ENCODE peak calls at places on chromosomes 11 and 22, in five cellular contexts. S is HCT116, B is GM12878, A is Panc1, M is H1. P is an unnamed sample.

GRCh38 chr22:39545310-39546063 is 12.9 kb upstream of the RPS19BP1 start:
- DNase-seq in M (no peak), A (no peak), B (no peak), S (no peak), P (no peak)

GRCh38 chr11:113840932-113841664 is 34.3 kb downstream of the USP28 start:
- DNase-seq in M (no peak), B (no peak), S (no peak), A (no peak), P (no peak)

GRCh38 chr11:2591805-2592204 is 108.0 kb downstream of the KCNQ1OT1 start:
- DNase-seq in A (no peak), B (no peak), M (no peak), S (no peak), P (peak)

GRCh38 chr11:131506376-131506775 is 136.0 kb downstream of the NTM start:
- DNase-seq in A (no peak), B (no peak), M (no peak), S (no peak), P (no peak)

GRCh38 chr11:69249641-69250502 is 44.1 kb upstream of the MYEOV start:
- DNase-seq in M (peak), A (no peak), S (no peak), B (no peak), P (no peak)

GRCh38 chr11:6002202-6002699 is 4.5 kb downstream of the OR56A4 start:
- DNase-seq in S (no peak), M (no peak), B (no peak), A (no peak), P (no peak)

GRCh38 chr22:38873469-38874411 is 1.7 kb upstream of the CBX6 start:
- DNase-seq in M (no peak), B (peak), S (no peak), A (no peak), P (no peak)

GRCh38 chr22:35418088-35418487 is 18.1 kb downstream of the MCM5 start:
- DNase-seq in S (no peak), A (no peak), B (no peak), M (no peak), P (no peak)

GRCh38 chr11:33317662-33318061 is 60.5 kb downstream of the HIPK3 start:
- DNase-seq in S (no peak), A (no peak), M (no peak), B (no peak), P (no peak)

GRCh38 chr11:42526366-42526765 is 785.4 kb upstream of the API5 start:
- DNase-seq in A (no peak), M (no peak), B (no peak), S (no peak), P (no peak)

GRCh38 chr22:31106651-31107205 is 640 bp downstream of the SELENOM start:
- DNase-seq in B (no peak), A (no peak), S (no peak), M (no peak), P (no peak)

GRCh38 chr11:111978028-111978771 is 41.1 kb downstream of the DIXDC1 start:
- DNase-seq in M (peak), S (no peak), A (no peak), B (no peak), P (no peak)

GRCh38 chr11:120180571-120181445 is 30.0 kb upstream of the OAF start:
- DNase-seq in M (peak), S (no peak), B (no peak), A (no peak), P (no peak)

GRCh38 chr11:31060880-31061279 is 308.7 kb downstream of the DCDC1 start:
- DNase-seq in M (no peak), A (no peak), S (no peak), B (no peak), P (no peak)

GRCh38 chr11:129766858-129767604 is 48.6 kb upstream of the TMEM45B start:
- DNase-seq in B (no peak), M (peak), S (peak), A (no peak), P (no peak)

GRCh38 chr11:131734871-131735270 is 364.5 kb downstream of the NTM start:
- DNase-seq in S (no peak), B (no peak), A (no peak), M (no peak), P (no peak)

GRCh38 chr22:37953437-37954179 is at the start of the genes C22orf23 and POLR2F:
- DNase-seq in S (peak), M (peak), B (peak), A (peak), P (peak)

GRCh38 chr11:34332524-34332923 is 25.3 kb downstream of the ABTB2 start:
- DNase-seq in M (no peak), A (no peak), B (no peak), S (no peak), P (no peak)

GRCh38 chr22:47126344-47126811 is 363.9 kb downstream of the TBC1D22A start:
- DNase-seq in B (no peak), S (no peak), M (no peak), A (no peak), P (no peak)

GRCh38 chr11:8863838-8864237 is 47.2 kb upstream of the AKIP1 start:
- DNase-seq in A (no peak), M (no peak), B (no peak), S (no peak), P (no peak)

GRCh38 chr22:39388261-39389011 is 11.1 kb upstream of the TAB1 start:
- DNase-seq in S (peak), M (peak), A (no peak), B (no peak), P (peak)

GRCh38 chr11:12161603-12162350 is 51.4 kb downstream of the MICAL2 start:
- DNase-seq in S (no peak), B (no peak), M (no peak), A (no peak), P (no peak)

GRCh38 chr11:12160680-12161079 is 50.3 kb downstream of the MICAL2 start:
- DNase-seq in A (no peak), M (no peak), B (no peak), S (no peak), P (no peak)

GRCh38 chr11:12160231-12160630 is 49.8 kb downstream of the MICAL2 start:
- DNase-seq in S (no peak), M (no peak), A (no peak), B (no peak), P (no peak)

GRCh38 chr11:12162652-12163051 is 52.3 kb downstream of the MICAL2 start:
- DNase-seq in B (no peak), M (no peak), S (no peak), A (no peak), P (no peak)

DNA sequence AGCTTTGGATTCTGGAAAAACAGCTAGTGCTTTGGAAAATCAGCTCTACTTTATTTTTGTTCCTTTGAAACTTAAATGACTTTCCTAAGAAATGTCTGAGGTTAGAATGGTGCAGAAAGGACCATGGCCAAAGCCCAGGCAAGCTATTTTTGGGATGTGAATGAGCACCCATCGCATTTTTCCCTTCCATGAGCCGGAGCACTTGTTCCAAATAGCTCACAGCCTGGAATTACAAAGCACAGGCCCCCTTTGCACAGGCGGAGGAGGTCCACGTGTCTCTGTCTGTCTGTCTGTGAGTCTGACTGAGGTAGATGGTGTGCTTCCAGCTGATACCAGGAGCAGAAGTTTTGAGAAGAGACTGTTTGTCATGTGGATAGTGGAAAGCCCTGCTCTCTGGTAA is 50.7 kb downstream of the MICAL2 start:
- DNase-seq in A (no peak), S (no peak), B (no peak), M (no peak), P (no peak)
- TF ChIP-seq POLR2AphosphoS5 in A (no peak), S (no peak), B (no peak), M (no peak), P (no peak)

DNA sequence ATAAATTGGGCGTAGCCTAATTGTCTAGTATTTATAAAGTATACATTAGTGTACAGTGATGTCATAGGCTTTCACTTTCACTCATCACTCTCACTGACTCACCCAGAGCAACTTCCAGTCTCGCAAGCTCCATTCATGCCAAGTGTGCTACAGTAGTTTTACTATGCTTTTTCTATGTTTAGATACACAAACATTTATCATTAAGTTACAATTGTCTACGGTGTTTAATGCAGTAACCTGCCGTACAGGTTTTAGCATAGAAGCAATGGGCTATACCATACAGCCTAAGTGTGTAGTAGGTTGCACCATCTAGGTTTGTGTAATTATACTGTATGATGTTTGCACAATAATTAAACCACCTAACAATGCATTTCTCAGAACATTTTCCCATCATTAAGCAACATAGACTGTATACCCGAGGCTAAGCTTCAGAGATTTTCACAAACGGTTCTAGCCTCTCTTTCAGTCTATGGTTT is 17.5 kb downstream of the OR9G1 start:
- DNase-seq in S (no peak), M (no peak), A (no peak), B (no peak), P (no peak)
- TF ChIP-seq POLR2AphosphoS5 in S (no peak), M (no peak), A (no peak), B (no peak), P (no peak)

GRCh38 chr11:47333526-47333845 is 19.0 kb downstream of the MYBPC3 start:
- DNase-seq in B (no peak), M (no peak), S (no peak), A (no peak), P (no peak)

GRCh38 chr11:47330002-47330911 is 22.2 kb downstream of the MYBPC3 start:
- DNase-seq in B (no peak), A (no peak), M (no peak), S (no peak), P (peak)

GRCh38 chr11:47332791-47333525 is 19.5 kb downstream of the MYBPC3 start:
- DNase-seq in A (no peak), M (no peak), B (no peak), S (no peak), P (no peak)

GRCh38 chr11:47332303-47332711 is 20.2 kb downstream of the MYBPC3 start:
- DNase-seq in M (no peak), A (no peak), B (no peak), S (no peak), P (no peak)

DNA sequence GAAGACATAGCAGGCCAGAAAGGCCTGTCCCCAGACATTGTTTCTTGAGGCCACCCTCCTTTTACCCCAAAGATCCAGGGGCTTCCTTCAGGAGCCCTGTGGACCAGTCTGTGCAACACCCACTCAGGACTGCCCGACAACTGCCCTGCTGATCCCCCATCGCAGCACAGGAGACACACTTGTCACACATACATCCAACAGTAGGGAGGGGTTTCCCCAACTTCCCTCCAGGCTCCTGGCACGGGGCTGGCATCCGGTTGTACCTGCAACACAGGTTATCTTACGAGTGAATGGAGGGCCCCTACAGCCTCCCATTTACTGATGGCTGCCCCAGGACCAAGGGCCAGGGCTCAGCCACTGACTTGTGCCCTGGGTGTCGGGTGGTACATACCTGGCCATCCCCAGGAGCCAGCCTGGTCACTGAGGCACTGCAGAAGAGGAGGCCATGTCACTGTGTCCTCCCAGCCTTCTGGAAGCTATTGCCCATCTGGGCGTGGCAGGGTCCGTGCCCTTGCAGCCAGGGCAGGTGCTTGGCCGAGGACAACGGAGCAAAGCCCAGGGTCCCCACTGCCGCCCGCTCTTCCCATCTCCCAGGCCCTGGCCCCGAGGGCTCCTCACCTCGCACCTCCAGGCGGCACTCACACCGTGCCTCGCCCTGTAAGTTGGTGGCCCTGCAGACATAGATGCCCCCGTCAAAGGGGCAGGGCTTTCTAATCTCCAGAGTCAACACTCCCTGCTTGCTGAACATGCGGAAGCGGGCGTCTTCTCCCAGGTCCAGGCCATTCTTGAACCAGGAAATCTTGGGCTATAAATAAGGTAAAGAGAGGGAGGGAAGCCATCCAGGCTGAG is 20.8 kb downstream of the MYBPC3 start:
- DNase-seq in S (no peak), A (no peak), B (no peak), M (no peak), P (no peak)
- TF ChIP-seq POLR2AphosphoS5 in S (no peak), A (no peak), B (no peak), M (no peak), P (no peak)

GRCh38 chr22:43152001-43152354 is 619 bp downstream of the TSPO start:
- DNase-seq in B (no peak), A (no peak), M (no peak), S (no peak), P (no peak)

GRCh38 chr22:43151251-43152000 is at the start of gene TSPO:
- DNase-seq in A (no peak), S (no peak), B (no peak), M (no peak), P (no peak)

GRCh38 chr22:43150731-43151206 is 590 bp upstream of the TSPO start:
- DNase-seq in S (no peak), M (no peak), B (no peak), A (no peak), P (no peak)

GRCh38 chr22:43147821-43148220 is 3.5 kb upstream of the TSPO start:
- DNase-seq in B (no peak), A (no peak), M (no peak), S (no peak), P (no peak)

GRCh38 chr22:43148581-43148980 is 2.8 kb upstream of the TSPO start:
- DNase-seq in B (no peak), M (no peak), A (no peak), S (no peak), P (no peak)
- TF ChIP-seq POLR2AphosphoS5 in B (no peak), M (no peak), A (no peak), S (no peak), P (no peak)

GRCh38 chr11:16093889-16094653 is 262.3 kb downstream of the SOX6 start:
- DNase-seq in S (no peak), A (no peak), B (no peak), M (no peak), P (no peak)

GRCh38 chr11:16089481-16089880 is 266.9 kb downstream of the SOX6 start:
- DNase-seq in B (no peak), S (no peak), A (no peak), M (no peak), P (no peak)

GRCh38 chr11:16095756-16096155 is 260.6 kb downstream of the SOX6 start:
- DNase-seq in B (no peak), M (no peak), S (no peak), A (no peak), P (no peak)

GRCh38 chr11:16088774-16089173 is 267.6 kb downstream of the SOX6 start:
- DNase-seq in M (no peak), B (no peak), S (no peak), A (no peak), P (no peak)

DNA sequence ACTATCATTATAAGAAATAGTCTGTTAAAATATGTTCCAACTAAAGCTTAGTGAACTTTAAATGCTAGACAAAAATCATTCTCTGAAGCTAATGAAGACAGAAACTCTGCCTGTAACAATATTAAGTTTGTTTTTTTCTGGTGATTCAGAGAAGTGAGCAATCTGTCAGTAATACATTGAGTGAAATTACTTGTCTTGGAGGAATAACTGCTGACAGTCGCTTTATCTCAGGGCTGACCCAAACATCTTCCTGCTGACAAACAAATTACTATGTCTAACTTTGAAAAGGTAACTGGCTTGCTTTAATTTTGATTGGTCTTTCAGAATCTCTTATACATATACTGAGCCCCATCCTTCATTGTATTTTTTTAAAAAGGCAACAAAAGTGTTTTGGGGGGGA is 264.5 kb downstream of the SOX6 start:
- DNase-seq in S (no peak), A (no peak), B (no peak), M (no peak), P (no peak)
- TF ChIP-seq POLR2AphosphoS5 in S (no peak), A (no peak), B (no peak), M (no peak), P (no peak)

GRCh38 chr11:122140535-122140934 is 24.5 kb upstream of the BLID start:
- DNase-seq in A (no peak), B (no peak), S (no peak), M (no peak), P (no peak)

GRCh38 chr11:122138759-122139594 is 23.0 kb upstream of the BLID start:
- DNase-seq in B (no peak), A (no peak), M (no peak), S (no peak), P (no peak)

GRCh38 chr11:122139595-122139866 is 23.5 kb upstream of the BLID start:
- DNase-seq in M (no peak), B (no peak), S (no peak), A (no peak), P (no peak)

GRCh38 chr11:122144752-122145151 is 28.7 kb upstream of the BLID start:
- DNase-seq in M (no peak), B (no peak), A (no peak), S (no peak), P (no peak)

DNA sequence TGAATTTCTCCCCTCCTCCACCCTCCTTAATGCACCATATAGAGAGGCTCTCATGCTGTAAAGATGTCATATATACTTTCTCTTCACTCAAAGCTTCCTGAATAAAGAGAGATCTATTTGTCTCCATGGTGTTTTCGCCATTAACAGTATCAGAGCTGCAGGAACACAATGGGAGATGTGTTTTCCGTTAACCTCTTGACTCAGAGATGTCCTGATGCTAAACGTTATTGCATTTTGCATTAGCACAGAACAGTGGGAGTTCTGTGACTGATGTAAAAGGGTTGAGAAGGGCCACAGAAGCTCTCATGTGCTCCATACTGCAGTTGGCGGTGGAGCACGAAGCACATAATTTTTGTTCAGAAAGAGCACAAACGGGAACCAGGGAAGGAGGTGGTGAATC is 25.7 kb upstream of the BLID start:
- DNase-seq in A (no peak), M (no peak), B (no peak), S (no peak), P (no peak)
- TF ChIP-seq POLR2AphosphoS5 in A (no peak), M (no peak), B (no peak), S (peak), P (no peak)

P was measured in GM12891.